ENCODE peak calls at places on chromosomes 3 and 15, in five cellular contexts. E is HCT116, W is K562, B is SK-N-SH, T is HepG2. A is an unnamed sample.

GRCh38 chr3:114363554-114364202 is 69.8 kb downstream of the TIGIT start:
- DNase-seq in W (no peak), B (no peak), T (no peak), E (no peak), A (no peak)

GRCh38 chr3:4992118-4992517 is 12.9 kb downstream of the BHLHE40 start:
- DNase-seq in T (no peak), B (no peak), E (no peak), W (peak; percentile 42), A (no peak)

GRCh38 chr15:29449136-29449535 is 179.5 kb upstream of the NSMCE3 start:
- DNase-seq in W (no peak), T (no peak), B (no peak), E (no peak), A (peak; percentile 62)

GRCh38 chr15:40873625-40874561 is at the start of gene RHOV:
- DNase-seq in W (peak; percentile 93), B (peak; percentile 92), T (peak; percentile 62), E (peak; percentile 67), A (peak; percentile 96)

GRCh38 chr3:179929091-179929529 is 107.6 kb downstream of the PEX5L start:
- DNase-seq in T (peak; percentile 35), E (peak; percentile 37), W (peak; percentile 46), B (peak; percentile 56), A (peak; percentile 78)

GRCh38 chr3:183148056-183148455 is 14.5 kb downstream of the LAMP3 start:
- DNase-seq in T (no peak), W (no peak), B (no peak), E (no peak), A (no peak)

GRCh38 chr15:101017041-101017754 is 98.0 kb downstream of the LRRK1 start:
- DNase-seq in W (no peak), B (no peak), E (no peak), T (no peak), A (peak; percentile 74)

GRCh38 chr3:50447290-50447840 is 56.1 kb downstream of the CACNA2D2 start:
- DNase-seq in W (no peak), T (no peak), B (no peak), E (no peak), A (no peak)

GRCh38 chr15:63991706-63992105 is 54.6 kb downstream of the DAPK2 start:
- DNase-seq in E (no peak), B (no peak), T (no peak), W (no peak), A (no peak)

GRCh38 chr15:100703032-100703578 is 100.7 kb downstream of the ASB7 start:
- DNase-seq in W (peak; percentile 71), T (no peak), E (no peak), B (no peak), A (no peak)

GRCh38 chr3:160577551-160578195 is 12.3 kb upstream of the KPNA4 start:
- DNase-seq in T (peak; percentile 12), E (peak; percentile 23), W (no peak), B (no peak), A (peak; percentile 37)

GRCh38 chr3:56157693-56158092 is 310.6 kb downstream of the ERC2 start:
- DNase-seq in E (no peak), B (no peak), T (no peak), W (no peak), A (no peak)

GRCh38 chr15:74176262-74177208 is 3.0 kb downstream of the ISLR start:
- DNase-seq in B (peak; percentile 81), E (no peak), W (no peak), T (no peak), A (peak; percentile 44)

GRCh38 chr3:59563966-59564365 is 514.1 kb upstream of the CFAP20DC start:
- DNase-seq in W (no peak), E (no peak), T (no peak), B (no peak), A (no peak)

GRCh38 chr3:57966823-57967222 is 41.4 kb upstream of the FLNB start:
- DNase-seq in B (no peak), T (no peak), W (no peak), E (no peak), A (no peak)

GRCh38 chr3:40869013-40869412 is 330.3 kb upstream of the CTNNB1 start:
- DNase-seq in T (no peak), B (no peak), W (no peak), E (no peak), A (no peak)

GRCh38 chr15:42549052-42549491 is 434 bp downstream of the HAUS2 start:
- DNase-seq in T (peak; percentile 12), B (peak; percentile 73), E (no peak), W (no peak), A (peak; percentile 56)

GRCh38 chr3:126781889-126782491 is 78.0 kb downstream of the CHCHD6 start:
- DNase-seq in T (no peak), E (no peak), W (no peak), B (peak; percentile 60), A (no peak)

GRCh38 chr3:172201990-172202318 is 162.6 kb downstream of the FNDC3B start:
- DNase-seq in E (no peak), T (no peak), B (no peak), W (no peak), A (no peak)

GRCh38 chr3:172201136-172201989 is 162.0 kb downstream of the FNDC3B start:
- DNase-seq in B (peak; percentile 26), E (no peak), T (no peak), W (peak; percentile 39), A (no peak)

GRCh38 chr3:172202797-172203196 is 163.4 kb downstream of the FNDC3B start:
- DNase-seq in B (no peak), W (no peak), E (no peak), T (no peak), A (no peak)

GRCh38 chr3:172204716-172205115 is 165.3 kb downstream of the FNDC3B start:
- DNase-seq in T (no peak), W (no peak), B (no peak), E (no peak), A (no peak)

GRCh38 chr3:172203522-172204258 is 164.3 kb downstream of the FNDC3B start:
- DNase-seq in T (peak; percentile 98), W (no peak), E (no peak), B (no peak), A (no peak)
- TF ChIP-seq REST in T (no peak), W (no peak), E (no peak), B (no peak), A (no peak)

GRCh38 chr3:32862247-32863013 is 44.6 kb downstream of the TRIM71 start:
- DNase-seq in B (no peak), T (no peak), W (no peak), E (no peak), A (no peak)

GRCh38 chr3:32860499-32860898 is 42.7 kb downstream of the TRIM71 start:
- DNase-seq in E (no peak), B (no peak), W (no peak), T (no peak), A (no peak)

GRCh38 chr3:32859604-32860237 is 41.9 kb downstream of the TRIM71 start:
- DNase-seq in E (no peak), W (no peak), T (no peak), B (no peak), A (peak; percentile 60)

GRCh38 chr3:32865364-32865763 is 47.6 kb downstream of the TRIM71 start:
- DNase-seq in T (peak; percentile 32), W (no peak), B (no peak), E (no peak), A (no peak)

DNA sequence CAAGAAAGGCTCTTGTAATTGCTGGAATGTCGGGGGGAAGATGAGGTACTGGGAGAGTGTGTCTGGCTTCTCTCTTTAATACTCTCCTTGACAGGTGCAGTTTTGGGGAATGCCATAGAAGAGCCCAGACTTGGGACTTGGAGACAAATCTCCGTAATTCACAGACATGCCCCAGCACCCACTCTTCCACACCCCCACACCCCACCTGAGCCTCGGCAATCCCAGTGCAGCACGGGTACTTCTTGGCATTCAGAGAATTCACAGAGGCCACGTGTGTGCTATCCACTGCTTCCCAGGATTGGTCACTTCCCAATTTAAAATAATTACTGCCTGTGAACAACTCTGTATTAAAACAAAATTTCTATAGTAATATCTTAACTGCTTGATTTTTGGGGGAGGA is 43.9 kb downstream of the TRIM71 start:
- DNase-seq in E (no peak), W (no peak), T (no peak), B (no peak), A (no peak)
- H3K79me2 ChIP-seq in E (no peaks in the 10 kb centered on the region), W (no peaks in the 10 kb centered on the region), T (peaks cover 98% of the 10 kb centered on the region), B (no peaks in the 10 kb centered on the region), A (peaks cover 100% of the 10 kb centered on the region)

DNA sequence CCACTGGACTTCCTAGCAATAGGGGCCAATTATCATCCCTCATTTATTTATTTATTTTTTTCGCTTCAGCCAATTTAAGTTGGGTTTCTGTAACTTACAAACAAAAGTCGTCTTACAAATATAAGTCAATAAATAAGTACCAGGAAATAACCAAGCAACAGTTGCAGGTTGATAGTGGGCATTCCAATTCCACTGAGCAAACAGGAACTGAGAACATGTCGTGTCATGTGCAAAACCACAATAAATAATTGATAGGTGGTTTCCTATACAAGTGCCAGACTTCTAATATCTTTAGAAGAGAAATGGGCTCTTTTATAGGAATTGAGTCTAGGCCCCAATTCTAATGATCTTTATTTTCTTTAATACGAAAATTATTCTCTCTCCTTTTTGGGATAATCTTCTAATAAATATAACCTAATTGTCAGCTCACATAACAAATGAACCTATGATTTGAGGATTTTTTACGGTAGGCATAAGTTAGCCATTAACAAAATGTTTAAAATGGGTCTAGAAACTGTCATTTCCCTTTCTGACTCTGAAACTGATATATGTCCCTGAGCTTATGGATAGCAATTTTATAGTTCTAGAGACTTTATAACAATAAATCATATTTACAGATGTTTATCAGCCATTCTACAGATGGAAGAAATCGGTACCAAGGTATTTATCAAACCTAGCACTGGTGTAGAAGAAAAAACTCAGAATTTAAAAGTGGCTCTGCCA is 571.8 kb downstream of the FOXP1 start:
- DNase-seq in T (no peak), B (no peak), E (no peak), W (no peak), A (no peak)
- TF ChIP-seq REST in T (no peak), B (no peak), E (no peak), W (no peak), A (no peak)

GRCh38 chr3:168455814-168456213 is 360.1 kb upstream of the GOLIM4 start:
- DNase-seq in W (no peak), T (no peak), B (no peak), E (no peak), A (no peak)

GRCh38 chr3:168459229-168459784 is 363.6 kb upstream of the GOLIM4 start:
- DNase-seq in E (no peak), W (no peak), T (no peak), B (no peak), A (no peak)

GRCh38 chr3:168461793-168462192 is 366.1 kb upstream of the GOLIM4 start:
- DNase-seq in T (no peak), E (no peak), W (no peak), B (no peak), A (no peak)

GRCh38 chr3:168453623-168454022 is 357.9 kb upstream of the GOLIM4 start:
- DNase-seq in E (no peak), B (no peak), T (no peak), W (no peak), A (no peak)

GRCh38 chr3:168457973-168458539 is 362.3 kb upstream of the GOLIM4 start:
- DNase-seq in W (no peak), T (no peak), E (no peak), B (no peak), A (no peak)
- H3K79me2 ChIP-seq in W (no peaks in the 10 kb centered on the region), T (no peaks in the 10 kb centered on the region), E (no peaks in the 10 kb centered on the region), B (no peaks in the 10 kb centered on the region), A (no peaks in the 10 kb centered on the region)

A was measured in GM23338.